ENCODE peak calls at places on chromosome 14, in five cellular contexts. A is GM23338, Q is aorta, X is MM.1S, H is IMR-90. B is an unnamed sample. For H3K27me3, the result is how much of the 10 kb centered on the place peaks cover.

GRCh38 chr14:56185991-56186390 is 67.8 kb downstream of the PELI2 start:
- DNase-seq in H (no peak), Q (no peak), A (no peak), X (no peak), B (no peak)

GRCh38 chr14:56555921-56556570 is 23.6 kb upstream of the TMEM260 start:
- DNase-seq in H (peak), A (peak), Q (no peak), X (peak), B (no peak)

GRCh38 chr14:43042408-43042807 is 1435.7 kb downstream of the LRFN5 start:
- DNase-seq in X (no peak), H (no peak), A (no peak), Q (no peak), B (no peak)

GRCh38 chr14:92352158-92352985 is 29.4 kb downstream of the SLC24A4 start:
- DNase-seq in Q (no peak), X (no peak), A (peak), H (no peak), B (no peak)

GRCh38 chr14:85579957-85580356 is 50.0 kb downstream of the FLRT2 start:
- DNase-seq in A (no peak), X (no peak), H (no peak), Q (no peak), B (no peak)

GRCh38 chr14:99157676-99158075 is 114.3 kb downstream of the BCL11B start:
- DNase-seq in X (no peak), Q (no peak), A (no peak), H (no peak), B (no peak)

GRCh38 chr14:64074961-64075619 is 219.1 kb downstream of the ESR2 start:
- DNase-seq in X (no peak), Q (no peak), A (no peak), H (peak), B (no peak)

GRCh38 chr14:57390806-57391562 is 598 bp downstream of the NAA30 start:
- DNase-seq in X (peak), H (peak), Q (peak), A (peak), B (no peak)

GRCh38 chr14:20802341-20803084 is at the start of gene RNASE1:
- DNase-seq in X (no peak), A (no peak), H (no peak), Q (no peak), B (no peak)

GRCh38 chr14:102508774-102509743 is 517 bp downstream of the ANKRD9 start:
- DNase-seq in A (peak), Q (peak), H (peak), X (no peak), B (peak)

GRCh38 chr14:78286210-78286609 is 116.0 kb downstream of the NRXN3 start:
- DNase-seq in A (peak), X (no peak), Q (no peak), H (no peak), B (no peak)

GRCh38 chr14:40368314-40368713 is 936.1 kb upstream of the FBXO33 start:
- DNase-seq in X (no peak), A (no peak), Q (no peak), H (no peak), B (no peak)

GRCh38 chr14:103520269-103520656 is 2.4 kb downstream of the CKB start:
- DNase-seq in H (no peak), Q (peak), X (no peak), A (no peak), B (no peak)

GRCh38 chr14:33184587-33184986 is 245.9 kb downstream of the NPAS3 start:
- DNase-seq in A (peak), X (no peak), H (no peak), Q (no peak), B (no peak)

GRCh38 chr14:61627612-61628011 is 67.7 kb upstream of the HIF1A start:
- DNase-seq in Q (no peak), X (no peak), A (no peak), H (no peak), B (no peak)

GRCh38 chr14:75277000-75277795 is 1.4 kb upstream of the FOS start:
- DNase-seq in H (peak), Q (peak), A (peak), X (peak), B (peak)

GRCh38 chr14:93049867-93050331 is 65.8 kb downstream of the ITPK1 start:
- DNase-seq in H (no peak), X (no peak), A (no peak), Q (no peak), B (no peak)

GRCh38 chr14:60622210-60622919 is 26.9 kb downstream of the SIX1 start:
- DNase-seq in H (peak), Q (no peak), X (no peak), A (no peak), B (no peak)

GRCh38 chr14:55446833-55447232 is 6.4 kb upstream of the TBPL2 start:
- DNase-seq in H (peak), Q (no peak), A (no peak), X (no peak), B (no peak)

GRCh38 chr14:66610154-66610563 is 102.2 kb downstream of the GPHN start:
- DNase-seq in A (peak), Q (no peak), X (peak), H (peak), B (peak)

GRCh38 chr14:100873083-100873482 is 30.4 kb downstream of the RTL1 start:
- DNase-seq in X (no peak), Q (peak), A (no peak), H (no peak), B (no peak)

GRCh38 chr14:49052516-49052915 is 533.7 kb downstream of the RPS29 start:
- DNase-seq in Q (no peak), A (no peak), X (no peak), H (peak), B (no peak)

GRCh38 chr14:63890553-63890952 is 37.7 kb downstream of the SYNE2 start:
- DNase-seq in H (no peak), Q (no peak), X (no peak), A (no peak), B (no peak)

GRCh38 chr14:100588671-100589070 is 1.5 kb upstream of the BEGAIN start:
- DNase-seq in A (no peak), X (no peak), Q (peak), H (no peak), B (no peak)

GRCh38 chr14:80572666-80573065 is 361.4 kb upstream of the DIO2 start:
- DNase-seq in Q (no peak), A (peak), X (no peak), H (no peak), B (no peak)

GRCh38 chr14:90487031-90487430 is 90.2 kb downstream of the CALM1 start:
- DNase-seq in A (peak), Q (no peak), H (no peak), X (no peak), B (no peak)

GRCh38 chr14:22671622-22672021 is 27.5 kb upstream of the OR6J1 start:
- DNase-seq in Q (no peak), X (no peak), H (no peak), A (no peak), B (no peak)

GRCh38 chr14:103329421-103330347 is 4.4 kb upstream of the EIF5 start:
- DNase-seq in X (no peak), A (no peak), Q (no peak), H (peak), B (no peak)

GRCh38 chr14:55938249-55938791 is 179.9 kb upstream of the PELI2 start:
- DNase-seq in X (no peak), H (peak), A (no peak), Q (no peak), B (no peak)

GRCh38 chr14:36505193-36505815 is 14.7 kb downstream of the NKX2-1 start:
- DNase-seq in H (no peak), Q (no peak), A (peak), X (peak), B (no peak)

GRCh38 chr14:36207500-36207899 is 31.0 kb upstream of the PTCSC3 start:
- DNase-seq in X (no peak), H (peak), A (peak), Q (no peak), B (no peak)

DNA sequence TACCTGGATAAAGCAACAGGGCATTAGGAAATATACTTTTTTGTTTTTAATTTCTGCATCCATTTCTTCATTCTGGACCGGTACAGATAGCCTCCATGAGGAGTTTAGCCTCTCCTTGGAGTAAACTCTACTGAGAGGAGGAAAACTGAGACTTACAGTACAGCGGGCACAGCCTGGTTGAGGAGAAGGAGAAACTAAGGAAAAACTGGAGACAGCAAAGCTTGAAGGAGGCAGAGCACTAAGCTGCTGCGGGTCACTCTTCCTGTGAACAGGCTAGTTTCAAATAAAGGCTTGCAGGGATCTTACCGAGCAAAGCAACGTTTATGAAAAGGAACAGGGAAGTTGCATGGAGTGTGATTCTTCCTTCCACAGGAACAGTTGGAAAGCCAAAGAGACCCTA is 362 bp upstream of the SSTR1 start:
- DNase-seq in Q (no peak), X (no peak), H (no peak), A (no peak), B (no peak)
- H3K27ac ChIP-seq in Q (no peak), X (no peak), H (no peak), A (no peak), B (no peak)

DNA sequence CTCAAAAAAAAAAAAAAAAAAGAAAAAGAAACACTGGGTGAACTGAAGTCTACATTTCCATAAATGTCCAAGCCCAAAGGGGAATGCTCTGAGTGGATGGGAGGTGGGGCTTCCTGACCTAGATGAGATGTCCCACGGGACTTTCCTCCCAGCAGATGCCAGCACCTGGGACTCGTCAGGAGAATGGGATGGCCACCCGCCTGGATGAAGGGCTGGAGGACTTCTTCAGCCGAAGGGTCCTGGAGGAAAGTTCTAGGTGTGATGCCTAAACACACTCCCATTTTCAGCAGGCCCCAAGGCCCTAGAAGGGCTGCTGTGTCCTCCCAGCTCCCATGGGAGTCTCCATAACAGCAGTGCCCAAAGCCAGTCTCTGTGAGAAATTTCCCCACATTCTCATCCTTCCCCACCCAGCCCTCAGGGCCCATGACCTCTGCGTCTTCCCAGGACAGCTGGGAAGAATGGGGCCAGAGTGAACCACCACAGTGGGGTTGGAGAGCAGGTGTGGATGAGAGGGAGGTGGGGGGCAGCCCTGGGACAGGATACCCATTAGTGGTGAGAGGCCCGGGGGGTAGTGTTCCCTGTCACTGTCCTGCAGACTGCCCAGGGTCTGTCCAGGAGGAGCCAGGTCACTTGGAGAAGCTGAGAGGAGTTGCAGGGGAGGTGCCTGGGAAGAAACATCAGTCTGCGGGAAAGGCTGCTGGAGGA is 7.1 kb upstream of the CPNE6 start:
- DNase-seq in A (no peak), H (no peak), X (no peak), Q (peak), B (no peak)
- H3K27me3 ChIP-seq in A (under half), H (under half), X (under half), Q (under half), B (under half)

GRCh38 chr14:104683653-104684448 is 5.6 kb upstream of the INF2 start:
- DNase-seq in X (no peak), Q (no peak), H (no peak), A (no peak), B (no peak)

GRCh38 chr14:104680056-104680805 is 9.2 kb upstream of the INF2 start:
- DNase-seq in H (peak), Q (peak), A (no peak), X (no peak), B (no peak)

GRCh38 chr14:104682107-104682593 is 7.3 kb upstream of the INF2 start:
- DNase-seq in H (no peak), A (peak), Q (no peak), X (no peak), B (no peak)

GRCh38 chr14:104680806-104681688 is 8.4 kb upstream of the INF2 start:
- DNase-seq in H (peak), A (no peak), X (no peak), Q (no peak), B (no peak)

DNA sequence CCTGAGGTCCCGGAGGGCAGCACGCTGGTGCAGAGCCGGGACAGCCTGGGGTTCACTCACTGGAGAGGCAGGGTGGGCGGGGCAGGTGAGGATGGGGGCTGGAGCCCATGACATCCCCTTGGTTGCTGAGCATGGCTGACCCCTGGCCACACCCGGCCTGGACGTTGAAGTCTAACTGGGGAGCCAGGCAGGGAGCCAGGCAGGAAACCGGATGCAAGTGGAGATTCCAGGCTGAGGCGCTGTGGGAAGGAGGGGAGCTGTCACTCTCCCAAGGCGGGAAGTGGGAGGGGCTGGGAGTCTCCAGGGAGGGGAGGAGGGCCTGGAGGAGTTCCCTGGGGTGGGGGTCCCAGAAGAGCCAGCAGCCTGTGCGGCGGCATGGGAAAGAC is 7.7 kb upstream of the INF2 start:
- DNase-seq in A (peak), X (no peak), Q (peak), H (peak), B (no peak)
- H3K27ac ChIP-seq in A (peak), X (no peak), Q (no peak), H (peak), B (no peak)

GRCh38 chr14:105117710-105118385 is 50.7 kb downstream of the JAG2 start:
- DNase-seq in A (no peak), Q (peak), X (no peak), H (no peak), B (no peak)
- H3K27me3 ChIP-seq in A (under half), Q (under half), X (half or more), H (under half), B (under half)

DNA sequence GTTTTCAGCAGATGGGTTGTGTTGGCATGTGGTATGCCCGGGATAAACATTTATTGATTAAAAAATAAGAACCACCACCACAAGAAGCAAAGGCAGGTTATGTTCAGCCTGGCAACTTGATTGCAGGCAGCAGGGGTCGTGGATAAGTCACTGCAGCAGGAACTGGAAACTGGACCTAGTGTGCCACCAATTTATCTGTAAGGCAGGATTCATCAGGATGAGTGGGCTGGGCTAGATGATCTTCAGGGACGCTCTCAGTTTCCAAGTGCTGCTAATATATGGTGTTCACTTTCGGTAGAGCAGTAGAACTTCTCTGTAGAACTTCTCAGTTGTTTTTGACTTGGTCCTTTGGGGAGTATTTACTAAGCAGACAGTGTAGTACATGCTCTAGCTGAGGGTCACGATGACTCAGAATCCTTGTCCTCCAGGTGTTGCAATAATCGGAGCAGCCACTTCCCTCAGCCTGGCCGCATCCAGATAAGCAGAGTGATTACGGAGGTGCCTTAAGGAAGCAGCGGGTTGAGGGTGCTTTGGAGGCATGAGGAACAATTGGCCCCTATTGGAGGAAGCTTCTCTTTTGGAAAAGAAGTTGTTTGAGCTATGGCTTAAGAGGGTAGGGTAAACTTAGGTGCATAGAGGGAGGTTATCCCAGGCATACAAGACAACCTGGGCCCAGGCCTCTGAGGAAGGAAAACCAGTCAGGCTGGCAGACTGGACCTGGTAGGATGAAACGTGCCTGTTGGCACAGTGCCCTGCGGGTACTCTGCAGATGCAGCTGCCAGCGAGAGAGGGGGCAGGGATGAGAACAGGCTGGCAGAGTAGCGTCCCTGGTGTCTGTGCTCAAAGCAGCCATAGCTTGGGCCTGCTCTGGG is 104.0 kb downstream of the GPR135 start:
- DNase-seq in X (no peak), Q (peak), H (peak), A (no peak), B (no peak)
- H3K27ac ChIP-seq in X (no peak), Q (peak), H (no peak), A (no peak), B (no peak)

B was measured in CD4-positive, CD25-positive, alpha-beta regulatory T cell.